ENCODE peak calls at places on chromosome 2, in nine cellular contexts. One of them, this sample, is unnamed.
A peak's percentile ranks its signal among the peaks of the same experiment; 100 is the strongest.

GRCh38 chr2:207163815-207164747 is 1.7 kb downstream of the KLF7 start:
- DNase-seq in activated T-cell treated with anti-CD3 and anti-CD28 coated beads, Interleukin-2, amount 50 U/mL, for 72 hours: peak; percentile 16
- DNase-seq in small intestine: peak; percentile 50
- DNase-seq in endothelial cell: peak; percentile 34
- DNase-seq in H54: no peak
- DNase-seq in neural crest cell: no peak
- DNase-seq in PC-3: peak; percentile 54
- DNase-seq in ureter: peak; percentile 63
- DNase-seq in hypothalamus: peak; percentile 78
- DNase-seq in this sample: peak; percentile 69

GRCh38 chr2:45128580-45128997 is 119.3 kb upstream of the SIX2 start:
- DNase-seq in ureter: peak; percentile 65
- DNase-seq in H54: peak; percentile 61
- DNase-seq in activated T-cell treated with anti-CD3 and anti-CD28 coated beads, Interleukin-2, amount 50 U/mL, for 72 hours: no peak
- DNase-seq in PC-3: peak; percentile 99
- DNase-seq in neural crest cell: no peak
- DNase-seq in endothelial cell: no peak
- DNase-seq in hypothalamus: no peak
- DNase-seq in small intestine: no peak
- DNase-seq in this sample: peak; percentile 98

GRCh38 chr2:237191693-237192076 is 106.0 kb downstream of the COPS8 start:
- DNase-seq in small intestine: no peak
- DNase-seq in neural crest cell: no peak
- DNase-seq in H54: no peak
- DNase-seq in activated T-cell treated with anti-CD3 and anti-CD28 coated beads, Interleukin-2, amount 50 U/mL, for 72 hours: no peak
- DNase-seq in ureter: no peak
- DNase-seq in endothelial cell: no peak
- DNase-seq in hypothalamus: no peak
- DNase-seq in PC-3: no peak
- DNase-seq in this sample: no peak

GRCh38 chr2:207978177-207978576 is 47.1 kb downstream of the PLEKHM3 start:
- DNase-seq in endothelial cell: no peak
- DNase-seq in H54: no peak
- DNase-seq in ureter: no peak
- DNase-seq in hypothalamus: no peak
- DNase-seq in small intestine: no peak
- DNase-seq in activated T-cell treated with anti-CD3 and anti-CD28 coated beads, Interleukin-2, amount 50 U/mL, for 72 hours: no peak
- DNase-seq in PC-3: no peak
- DNase-seq in neural crest cell: no peak
- DNase-seq in this sample: no peak

GRCh38 chr2:233387667-233388528 is 33.6 kb downstream of the DGKD start:
- DNase-seq in endothelial cell: no peak
- DNase-seq in hypothalamus: peak; percentile 77
- DNase-seq in H54: no peak
- DNase-seq in activated T-cell treated with anti-CD3 and anti-CD28 coated beads, Interleukin-2, amount 50 U/mL, for 72 hours: no peak
- DNase-seq in ureter: peak; percentile 91
- DNase-seq in PC-3: no peak
- DNase-seq in neural crest cell: no peak
- DNase-seq in small intestine: no peak
- DNase-seq in this sample: no peak

GRCh38 chr2:215941726-215942125 is 71.6 kb downstream of the MREG start:
- DNase-seq in neural crest cell: no peak
- DNase-seq in H54: no peak
- DNase-seq in small intestine: no peak
- DNase-seq in PC-3: no peak
- DNase-seq in hypothalamus: no peak
- DNase-seq in ureter: no peak
- DNase-seq in activated T-cell treated with anti-CD3 and anti-CD28 coated beads, Interleukin-2, amount 50 U/mL, for 72 hours: no peak
- DNase-seq in endothelial cell: no peak
- DNase-seq in this sample: no peak

GRCh38 chr2:74845217-74845751 is 11.4 kb downstream of the HK2 start:
- DNase-seq in endothelial cell: peak; percentile 50
- DNase-seq in neural crest cell: no peak
- DNase-seq in activated T-cell treated with anti-CD3 and anti-CD28 coated beads, Interleukin-2, amount 50 U/mL, for 72 hours: peak; percentile 48
- DNase-seq in small intestine: peak; percentile 93
- DNase-seq in ureter: peak; percentile 91
- DNase-seq in PC-3: peak; percentile 98
- DNase-seq in hypothalamus: peak; percentile 43
- DNase-seq in H54: peak; percentile 79
- DNase-seq in this sample: peak; percentile 97

GRCh38 chr2:96869824-96870630 is at the start of gene SEMA4C:
- DNase-seq in ureter: peak; percentile 71
- DNase-seq in hypothalamus: peak; percentile 82
- DNase-seq in endothelial cell: peak; percentile 54
- DNase-seq in neural crest cell: peak; percentile 45
- DNase-seq in small intestine: no peak
- DNase-seq in PC-3: no peak
- DNase-seq in H54: peak; percentile 50
- DNase-seq in activated T-cell treated with anti-CD3 and anti-CD28 coated beads, Interleukin-2, amount 50 U/mL, for 72 hours: peak; percentile 52
- DNase-seq in this sample: peak; percentile 53

GRCh38 chr2:200306969-200307811 is 697 bp downstream of the SPATS2L start:
- DNase-seq in neural crest cell: peak; percentile 35
- DNase-seq in hypothalamus: peak; percentile 70
- DNase-seq in PC-3: peak; percentile 46
- DNase-seq in H54: no peak
- DNase-seq in activated T-cell treated with anti-CD3 and anti-CD28 coated beads, Interleukin-2, amount 50 U/mL, for 72 hours: peak; percentile 55
- DNase-seq in endothelial cell: peak; percentile 60
- DNase-seq in ureter: peak; percentile 42
- DNase-seq in small intestine: peak; percentile 58
- DNase-seq in this sample: peak; percentile 60

GRCh38 chr2:11280713-11281112 is 63.7 kb downstream of the ROCK2 start:
- DNase-seq in H54: no peak
- DNase-seq in hypothalamus: no peak
- DNase-seq in activated T-cell treated with anti-CD3 and anti-CD28 coated beads, Interleukin-2, amount 50 U/mL, for 72 hours: no peak
- DNase-seq in endothelial cell: no peak
- DNase-seq in ureter: no peak
- DNase-seq in small intestine: no peak
- DNase-seq in PC-3: no peak
- DNase-seq in neural crest cell: no peak
- DNase-seq in this sample: no peak

GRCh38 chr2:134361648-134362047 is 107.8 kb downstream of the MGAT5 start:
- DNase-seq in ureter: no peak
- DNase-seq in endothelial cell: no peak
- DNase-seq in hypothalamus: no peak
- DNase-seq in small intestine: peak; percentile 4
- DNase-seq in PC-3: peak; percentile 16
- DNase-seq in H54: no peak
- DNase-seq in activated T-cell treated with anti-CD3 and anti-CD28 coated beads, Interleukin-2, amount 50 U/mL, for 72 hours: no peak
- DNase-seq in neural crest cell: no peak
- DNase-seq in this sample: no peak

GRCh38 chr2:152594022-152594712 is 123.1 kb downstream of the PRPF40A start:
- DNase-seq in H54: no peak
- DNase-seq in hypothalamus: no peak
- DNase-seq in PC-3: no peak
- DNase-seq in endothelial cell: no peak
- DNase-seq in ureter: no peak
- DNase-seq in neural crest cell: no peak
- DNase-seq in small intestine: peak; percentile 7
- DNase-seq in activated T-cell treated with anti-CD3 and anti-CD28 coated beads, Interleukin-2, amount 50 U/mL, for 72 hours: peak; percentile 9
- DNase-seq in this sample: no peak

GRCh38 chr2:236728916-236729670 is 159.5 kb downstream of the ACKR3 start:
- DNase-seq in endothelial cell: no peak
- DNase-seq in small intestine: peak; percentile 47
- DNase-seq in ureter: no peak
- DNase-seq in PC-3: no peak
- DNase-seq in activated T-cell treated with anti-CD3 and anti-CD28 coated beads, Interleukin-2, amount 50 U/mL, for 72 hours: no peak
- DNase-seq in neural crest cell: no peak
- DNase-seq in H54: no peak
- DNase-seq in hypothalamus: no peak
- DNase-seq in this sample: no peak

GRCh38 chr2:140248623-140249022 is 1468.4 kb upstream of the NXPH2 start:
- DNase-seq in hypothalamus: no peak
- DNase-seq in PC-3: no peak
- DNase-seq in ureter: no peak
- DNase-seq in neural crest cell: no peak
- DNase-seq in H54: no peak
- DNase-seq in activated T-cell treated with anti-CD3 and anti-CD28 coated beads, Interleukin-2, amount 50 U/mL, for 72 hours: no peak
- DNase-seq in small intestine: no peak
- DNase-seq in endothelial cell: no peak
- DNase-seq in this sample: no peak

GRCh38 chr2:37148325-37148724 is 8.5 kb downstream of the EIF2AK2 start:
- DNase-seq in H54: no peak
- DNase-seq in small intestine: peak; percentile 68
- DNase-seq in PC-3: peak; percentile 49
- DNase-seq in activated T-cell treated with anti-CD3 and anti-CD28 coated beads, Interleukin-2, amount 50 U/mL, for 72 hours: no peak
- DNase-seq in endothelial cell: no peak
- DNase-seq in neural crest cell: no peak
- DNase-seq in hypothalamus: no peak
- DNase-seq in ureter: peak; percentile 44
- DNase-seq in this sample: no peak

GRCh38 chr2:186894478-186894877 is 45.5 kb upstream of the ZSWIM2 start:
- DNase-seq in PC-3: no peak
- DNase-seq in activated T-cell treated with anti-CD3 and anti-CD28 coated beads, Interleukin-2, amount 50 U/mL, for 72 hours: no peak
- DNase-seq in neural crest cell: no peak
- DNase-seq in H54: no peak
- DNase-seq in hypothalamus: no peak
- DNase-seq in ureter: no peak
- DNase-seq in small intestine: no peak
- DNase-seq in endothelial cell: no peak
- DNase-seq in this sample: no peak

GRCh38 chr2:229714080-229714735 is at the start of gene DNER:
- DNase-seq in small intestine: peak; percentile 9
- DNase-seq in neural crest cell: peak; percentile 47
- DNase-seq in activated T-cell treated with anti-CD3 and anti-CD28 coated beads, Interleukin-2, amount 50 U/mL, for 72 hours: peak; percentile 57
- DNase-seq in endothelial cell: peak; percentile 52
- DNase-seq in PC-3: peak; percentile 24
- DNase-seq in hypothalamus: peak; percentile 87
- DNase-seq in ureter: no peak
- DNase-seq in H54: peak; percentile 70
- DNase-seq in this sample: peak; percentile 65

GRCh38 chr2:240623531-240624010 is 1.7 kb upstream of the GPR35 start:
- DNase-seq in hypothalamus: no peak
- DNase-seq in ureter: no peak
- DNase-seq in small intestine: no peak
- DNase-seq in neural crest cell: no peak
- DNase-seq in H54: no peak
- DNase-seq in endothelial cell: no peak
- DNase-seq in PC-3: no peak
- DNase-seq in activated T-cell treated with anti-CD3 and anti-CD28 coated beads, Interleukin-2, amount 50 U/mL, for 72 hours: no peak
- DNase-seq in this sample: no peak

GRCh38 chr2:222949073-222949472 is 88.2 kb downstream of the ACSL3 start:
- DNase-seq in endothelial cell: no peak
- DNase-seq in activated T-cell treated with anti-CD3 and anti-CD28 coated beads, Interleukin-2, amount 50 U/mL, for 72 hours: no peak
- DNase-seq in neural crest cell: no peak
- DNase-seq in PC-3: no peak
- DNase-seq in H54: no peak
- DNase-seq in hypothalamus: no peak
- DNase-seq in small intestine: no peak
- DNase-seq in ureter: no peak
- DNase-seq in this sample: no peak

GRCh38 chr2:50344509-50345106 is 687.3 kb downstream of the NRXN1 start:
- DNase-seq in H54: no peak
- DNase-seq in neural crest cell: no peak
- DNase-seq in small intestine: no peak
- DNase-seq in endothelial cell: peak; percentile 28
- DNase-seq in ureter: no peak
- DNase-seq in activated T-cell treated with anti-CD3 and anti-CD28 coated beads, Interleukin-2, amount 50 U/mL, for 72 hours: no peak
- DNase-seq in hypothalamus: no peak
- DNase-seq in PC-3: no peak
- DNase-seq in this sample: no peak

GRCh38 chr2:201608021-201608420 is 35.3 kb downstream of the TMEM237 start:
- DNase-seq in activated T-cell treated with anti-CD3 and anti-CD28 coated beads, Interleukin-2, amount 50 U/mL, for 72 hours: no peak
- DNase-seq in small intestine: no peak
- DNase-seq in PC-3: peak; percentile 42
- DNase-seq in H54: no peak
- DNase-seq in hypothalamus: no peak
- DNase-seq in neural crest cell: no peak
- DNase-seq in endothelial cell: no peak
- DNase-seq in ureter: no peak
- DNase-seq in this sample: peak; percentile 13

GRCh38 chr2:38129410-38129809 is 53.5 kb upstream of the CYP1B1 start:
- DNase-seq in PC-3: no peak
- DNase-seq in neural crest cell: no peak
- DNase-seq in endothelial cell: no peak
- DNase-seq in hypothalamus: no peak
- DNase-seq in ureter: no peak
- DNase-seq in small intestine: no peak
- DNase-seq in activated T-cell treated with anti-CD3 and anti-CD28 coated beads, Interleukin-2, amount 50 U/mL, for 72 hours: no peak
- DNase-seq in H54: no peak
- DNase-seq in this sample: no peak